ENCODE peak calls at places on chromosome 13, in six cellular contexts. One of them, this sample, is unnamed.

GRCh38 chr13:91078093-91078679 is 269.3 kb upstream of the MIR17HG start:
- DNase-seq in HCT116: no peak
- DNase-seq in hepatocyte: peak; percentile 20
- DNase-seq in trophoblast cell: no peak
- DNase-seq in mammary epithelial cell: no peak
- DNase-seq in endothelial cell of umbilical vein: peak; percentile 5
- DNase-seq in this sample: peak; percentile 16

GRCh38 chr13:25966086-25966485 is 85.7 kb downstream of the SHISA2 start:
- DNase-seq in mammary epithelial cell: no peak
- DNase-seq in hepatocyte: peak; percentile 26
- DNase-seq in HCT116: no peak
- DNase-seq in trophoblast cell: no peak
- DNase-seq in endothelial cell of umbilical vein: peak; percentile 63
- DNase-seq in this sample: no peak

GRCh38 chr13:112733661-112734379 is 44.0 kb downstream of the ATP11A start:
- DNase-seq in endothelial cell of umbilical vein: no peak
- DNase-seq in trophoblast cell: no peak
- DNase-seq in mammary epithelial cell: no peak
- DNase-seq in HCT116: no peak
- DNase-seq in hepatocyte: no peak
- DNase-seq in this sample: peak; percentile 89

GRCh38 chr13:44843403-44843802 is 145.9 kb downstream of the NUFIP1 start:
- DNase-seq in HCT116: no peak
- DNase-seq in trophoblast cell: no peak
- DNase-seq in hepatocyte: no peak
- DNase-seq in endothelial cell of umbilical vein: no peak
- DNase-seq in mammary epithelial cell: peak; percentile 63
- DNase-seq in this sample: no peak

GRCh38 chr13:20672772-20673171 is 30.7 kb upstream of the IL17D start:
- DNase-seq in mammary epithelial cell: no peak
- DNase-seq in hepatocyte: no peak
- DNase-seq in endothelial cell of umbilical vein: no peak
- DNase-seq in trophoblast cell: no peak
- DNase-seq in HCT116: no peak
- DNase-seq in this sample: no peak

GRCh38 chr13:65166675-65167074 is 2063.5 kb downstream of the PCDH9 start:
- DNase-seq in HCT116: no peak
- DNase-seq in mammary epithelial cell: no peak
- DNase-seq in trophoblast cell: no peak
- DNase-seq in endothelial cell of umbilical vein: no peak
- DNase-seq in hepatocyte: no peak
- DNase-seq in this sample: no peak

GRCh38 chr13:83753912-83754624 is 128.2 kb downstream of the SLITRK1 start:
- DNase-seq in endothelial cell of umbilical vein: no peak
- DNase-seq in mammary epithelial cell: peak; percentile 89
- DNase-seq in HCT116: no peak
- DNase-seq in trophoblast cell: no peak
- DNase-seq in hepatocyte: no peak
- DNase-seq in this sample: no peak

GRCh38 chr13:97198753-97199152 is 23.4 kb upstream of the MBNL2 start:
- DNase-seq in HCT116: no peak
- DNase-seq in hepatocyte: no peak
- DNase-seq in trophoblast cell: peak; percentile 49
- DNase-seq in endothelial cell of umbilical vein: no peak
- DNase-seq in mammary epithelial cell: no peak
- DNase-seq in this sample: no peak

GRCh38 chr13:23020246-23020843 is 160.4 kb upstream of the SGCG start:
- DNase-seq in mammary epithelial cell: peak; percentile 29
- DNase-seq in trophoblast cell: peak; percentile 56
- DNase-seq in endothelial cell of umbilical vein: peak; percentile 58
- DNase-seq in HCT116: peak; percentile 61
- DNase-seq in hepatocyte: peak; percentile 64
- DNase-seq in this sample: peak; percentile 76

GRCh38 chr13:74256969-74257368 is 122.8 kb upstream of the KLF12 start:
- DNase-seq in hepatocyte: no peak
- DNase-seq in endothelial cell of umbilical vein: no peak
- DNase-seq in mammary epithelial cell: no peak
- DNase-seq in HCT116: no peak
- DNase-seq in trophoblast cell: no peak
- DNase-seq in this sample: no peak

GRCh38 chr13:74253161-74253560 is 119.0 kb upstream of the KLF12 start:
- DNase-seq in mammary epithelial cell: no peak
- DNase-seq in endothelial cell of umbilical vein: no peak
- DNase-seq in hepatocyte: no peak
- DNase-seq in trophoblast cell: no peak
- DNase-seq in HCT116: no peak
- DNase-seq in this sample: no peak

GRCh38 chr13:74248477-74248876 is 114.3 kb upstream of the KLF12 start:
- DNase-seq in HCT116: no peak
- DNase-seq in trophoblast cell: no peak
- DNase-seq in hepatocyte: no peak
- DNase-seq in endothelial cell of umbilical vein: no peak
- DNase-seq in mammary epithelial cell: no peak
- DNase-seq in this sample: no peak

GRCh38 chr13:74250738-74251190 is 116.6 kb upstream of the KLF12 start:
- DNase-seq in trophoblast cell: no peak
- DNase-seq in endothelial cell of umbilical vein: no peak
- DNase-seq in hepatocyte: no peak
- DNase-seq in mammary epithelial cell: peak; percentile 88
- DNase-seq in HCT116: no peak
- DNase-seq in this sample: no peak

GRCh38 chr13:74251778-74252519 is 117.7 kb upstream of the KLF12 start:
- DNase-seq in mammary epithelial cell: peak; percentile 55
- DNase-seq in hepatocyte: no peak
- DNase-seq in HCT116: no peak
- DNase-seq in endothelial cell of umbilical vein: no peak
- DNase-seq in trophoblast cell: no peak
- DNase-seq in this sample: no peak
- H2AFZ ChIP-seq in mammary epithelial cell: peak overlapping the region; percentile 1
- H2AFZ ChIP-seq in hepatocyte: no peak overlapping the region
- H2AFZ ChIP-seq in HCT116: no peak overlapping the region
- H2AFZ ChIP-seq in endothelial cell of umbilical vein: no peak overlapping the region
- H2AFZ ChIP-seq in trophoblast cell: no peak overlapping the region
- H2AFZ ChIP-seq in this sample: no peak overlapping the region

DNA sequence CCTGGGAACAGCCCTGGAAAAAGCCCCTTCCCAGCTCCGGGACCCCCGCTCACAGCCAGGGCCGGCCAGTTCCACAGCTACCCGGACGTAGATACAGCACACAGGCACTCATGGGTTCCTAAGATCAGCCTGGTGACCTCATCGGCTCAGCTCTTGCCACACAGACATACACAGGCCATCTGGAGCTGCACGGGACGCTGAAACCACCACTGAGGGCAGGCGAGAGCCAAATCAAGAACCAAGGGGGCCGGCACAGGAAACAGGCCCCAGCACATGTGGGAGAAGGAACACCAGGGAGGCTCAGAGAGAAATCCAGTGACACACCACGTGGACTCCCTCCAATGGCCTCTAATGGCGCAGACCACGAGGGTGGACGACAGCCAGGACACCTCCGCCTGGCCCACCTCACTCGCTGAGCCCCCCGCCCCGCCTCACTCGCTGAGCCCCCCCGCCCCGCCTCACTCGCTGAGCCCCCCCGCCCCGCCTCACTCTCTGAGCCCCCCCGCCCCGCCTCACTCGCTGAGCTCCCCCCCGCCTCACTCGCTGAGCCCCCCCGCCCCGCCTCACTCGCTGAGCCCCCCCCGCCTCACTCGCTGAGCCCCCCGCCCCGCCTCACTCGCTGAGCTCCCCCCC is 69.7 kb upstream of the C13orf46 start:
- DNase-seq in endothelial cell of umbilical vein: no peak
- DNase-seq in trophoblast cell: no peak
- DNase-seq in HCT116: no peak
- DNase-seq in mammary epithelial cell: no peak
- DNase-seq in hepatocyte: peak; percentile 65
- DNase-seq in this sample: no peak
- H2AFZ ChIP-seq in endothelial cell of umbilical vein: no peak overlapping the region
- H2AFZ ChIP-seq in trophoblast cell: no peak overlapping the region
- H2AFZ ChIP-seq in HCT116: no peak overlapping the region
- H2AFZ ChIP-seq in mammary epithelial cell: no peak overlapping the region
- H2AFZ ChIP-seq in hepatocyte: no peak overlapping the region
- H2AFZ ChIP-seq in this sample: no peak overlapping the region

DNA sequence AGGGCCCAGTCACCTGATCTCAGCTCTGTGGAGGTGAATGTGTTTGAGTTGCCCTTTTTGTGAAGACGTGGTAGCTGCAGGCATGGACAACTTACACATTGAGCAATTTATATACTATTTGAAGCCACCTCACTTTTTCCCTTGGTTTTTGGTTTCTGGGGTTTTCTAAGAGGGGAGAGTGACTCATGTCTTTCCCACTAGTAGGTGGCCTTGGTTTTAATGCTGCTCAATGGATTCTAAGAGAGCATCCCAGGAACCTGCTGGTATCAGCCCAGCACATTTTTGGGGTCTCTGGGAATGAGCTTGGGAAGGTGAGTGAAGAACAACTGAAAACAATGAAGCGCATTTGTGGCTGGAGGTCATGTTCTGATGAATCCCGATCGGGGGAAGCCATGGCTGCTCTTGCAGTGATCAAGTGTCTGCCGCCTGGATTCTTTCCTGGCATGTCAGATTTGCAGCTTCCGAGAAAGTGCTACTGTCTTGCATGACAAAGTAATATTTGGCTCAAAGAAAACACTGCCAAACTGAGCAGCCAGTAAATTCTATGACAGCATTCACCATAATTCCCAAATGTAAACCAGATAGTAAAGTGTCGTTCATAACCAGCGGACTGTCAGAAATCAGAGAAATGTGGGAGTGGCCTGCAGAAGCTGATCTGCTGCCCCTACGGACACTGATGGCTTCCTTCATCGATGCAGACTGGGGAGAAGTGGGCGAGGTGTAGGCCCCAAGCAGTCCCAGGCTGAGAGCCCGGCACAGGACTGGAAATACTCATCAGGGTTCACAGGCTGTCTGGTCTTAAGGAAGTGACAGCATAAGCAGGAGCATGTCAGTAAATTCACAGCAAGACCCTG is 98.7 kb downstream of the COL4A2 start:
- DNase-seq in hepatocyte: no peak
- DNase-seq in trophoblast cell: peak; percentile 54
- DNase-seq in mammary epithelial cell: peak; percentile 35
- DNase-seq in HCT116: no peak
- DNase-seq in endothelial cell of umbilical vein: no peak
- DNase-seq in this sample: no peak
- H2AFZ ChIP-seq in hepatocyte: no peak overlapping the region
- H2AFZ ChIP-seq in trophoblast cell: no peak overlapping the region
- H2AFZ ChIP-seq in mammary epithelial cell: no peak overlapping the region
- H2AFZ ChIP-seq in HCT116: no peak overlapping the region
- H2AFZ ChIP-seq in endothelial cell of umbilical vein: no peak overlapping the region
- H2AFZ ChIP-seq in this sample: no peak overlapping the region

DNA sequence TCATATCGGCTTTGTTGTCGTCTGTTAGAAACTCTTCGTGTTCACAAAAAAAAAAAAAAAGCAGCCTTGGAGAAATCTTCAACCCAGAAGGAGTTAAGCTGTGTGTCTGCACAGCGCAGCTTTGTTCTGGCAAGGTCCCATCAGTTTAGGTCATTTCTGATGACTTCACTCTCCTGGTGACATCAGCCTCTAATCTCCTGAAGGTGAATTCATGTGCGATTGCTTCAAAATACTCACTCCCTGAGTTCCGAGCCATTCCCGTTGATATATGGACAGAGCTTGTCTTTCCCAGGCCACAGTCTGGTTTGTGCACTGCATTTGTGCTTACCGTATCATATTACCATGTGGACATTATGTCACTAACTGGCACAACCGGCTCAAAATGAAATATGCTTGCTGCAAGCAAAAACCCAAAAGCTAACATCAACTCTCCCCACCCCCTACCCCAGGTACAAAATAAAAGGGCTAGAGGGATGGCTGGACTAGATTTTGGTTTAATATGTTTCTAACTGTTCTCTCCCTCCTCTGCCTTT is 342.4 kb downstream of the KCNRG start:
- DNase-seq in HCT116: no peak
- DNase-seq in mammary epithelial cell: peak; percentile 61
- DNase-seq in endothelial cell of umbilical vein: peak; percentile 27
- DNase-seq in hepatocyte: peak; percentile 70
- DNase-seq in trophoblast cell: peak; percentile 79
- DNase-seq in this sample: no peak
- H2AFZ ChIP-seq in HCT116: no peak overlapping the region
- H2AFZ ChIP-seq in mammary epithelial cell: peak overlapping the region; percentile 4
- H2AFZ ChIP-seq in endothelial cell of umbilical vein: no peak overlapping the region
- H2AFZ ChIP-seq in hepatocyte: no peak overlapping the region
- H2AFZ ChIP-seq in trophoblast cell: no peak overlapping the region
- H2AFZ ChIP-seq in this sample: no peak overlapping the region

DNA sequence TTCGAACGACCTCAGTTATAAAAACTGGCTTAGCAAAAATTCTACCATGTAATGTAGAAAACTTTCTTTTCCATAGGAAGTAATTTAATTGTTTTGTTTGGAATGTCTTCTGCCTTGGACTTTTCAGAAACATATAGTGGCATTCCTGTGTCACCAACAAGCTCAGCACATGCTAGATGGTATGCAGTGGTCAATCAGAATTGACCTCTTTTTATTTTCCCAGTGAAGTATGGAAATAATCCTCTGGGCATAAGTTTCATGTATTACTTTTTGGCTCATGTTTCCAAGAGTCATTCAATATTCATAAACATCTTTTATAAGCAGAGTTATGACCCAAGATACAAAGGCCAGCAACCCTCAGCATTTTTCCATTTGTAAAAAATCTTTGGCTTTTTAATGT is 33.6 kb downstream of the NALCN start:
- DNase-seq in mammary epithelial cell: no peak
- DNase-seq in trophoblast cell: no peak
- DNase-seq in hepatocyte: no peak
- DNase-seq in HCT116: no peak
- DNase-seq in endothelial cell of umbilical vein: peak; percentile 80
- DNase-seq in this sample: no peak
- H2AFZ ChIP-seq in mammary epithelial cell: no peak overlapping the region
- H2AFZ ChIP-seq in trophoblast cell: no peak overlapping the region
- H2AFZ ChIP-seq in hepatocyte: no peak overlapping the region
- H2AFZ ChIP-seq in HCT116: no peak overlapping the region
- H2AFZ ChIP-seq in endothelial cell of umbilical vein: no peak overlapping the region
- H2AFZ ChIP-seq in this sample: no peak overlapping the region

GRCh38 chr13:40611635-40612422 is 54.6 kb downstream of the FOXO1 start:
- DNase-seq in trophoblast cell: no peak
- DNase-seq in mammary epithelial cell: no peak
- DNase-seq in HCT116: no peak
- DNase-seq in hepatocyte: no peak
- DNase-seq in endothelial cell of umbilical vein: no peak
- DNase-seq in this sample: no peak
- H2AFZ ChIP-seq in trophoblast cell: no peak overlapping the region
- H2AFZ ChIP-seq in mammary epithelial cell: no peak overlapping the region
- H2AFZ ChIP-seq in HCT116: no peak overlapping the region
- H2AFZ ChIP-seq in hepatocyte: no peak overlapping the region
- H2AFZ ChIP-seq in endothelial cell of umbilical vein: no peak overlapping the region
- H2AFZ ChIP-seq in this sample: no peak overlapping the region

This sample was measured in neural progenitor cell.